ENCODE peak calls at places on chromosome 4, in four cellular contexts. O is coronary artery, Z is NCI-H2107, L is heart left ventricle. D is an unnamed sample.

GRCh38 chr4:3389879-3390840 is 51.6 kb upstream of the HGFAC start:
- DNase-seq in O (no peak), Z (no peak), L (no peak), D (no peak)

GRCh38 chr4:6126971-6127745 is 73.2 kb downstream of the JAKMIP1 start:
- DNase-seq in O (no peak), Z (no peak), L (no peak), D (no peak)

GRCh38 chr4:120718979-120719566 is 203.5 kb downstream of the PRDM5 start:
- DNase-seq in O (no peak), Z (peak), L (peak), D (no peak)

GRCh38 chr4:128338634-128339355 is 51.2 kb upstream of the PGRMC2 start:
- DNase-seq in O (no peak), Z (no peak), L (no peak), D (no peak)

GRCh38 chr4:186494496-186494895 is 60.9 kb downstream of the MTNR1A start:
- DNase-seq in O (no peak), Z (no peak), L (no peak), D (no peak)

GRCh38 chr4:118154643-118155042 is 120.4 kb downstream of the NDST3 start:
- DNase-seq in O (no peak), Z (no peak), L (no peak), D (no peak)

GRCh38 chr4:137312257-137312656 is 220.0 kb downstream of the PCDH18 start:
- DNase-seq in O (no peak), Z (no peak), L (no peak), D (no peak)

GRCh38 chr4:1907848-1908525 is 36.8 kb downstream of the NSD2 start:
- DNase-seq in O (no peak), Z (peak), L (no peak), D (peak)

GRCh38 chr4:81081156-81081555 is 50.6 kb downstream of the BMP3 start:
- DNase-seq in O (no peak), Z (no peak), L (no peak), D (no peak)

GRCh38 chr4:64625438-64625837 is 216.2 kb upstream of the TECRL start:
- DNase-seq in O (no peak), Z (no peak), L (no peak), D (no peak)

GRCh38 chr4:3790006-3790561 is 23.9 kb downstream of the ADRA2C start:
- DNase-seq in O (no peak), Z (no peak), L (no peak), D (no peak)

GRCh38 chr4:105598787-105599186 is 46.4 kb downstream of the ARHGEF38 start:
- DNase-seq in O (no peak), Z (no peak), L (no peak), D (no peak)

GRCh38 chr4:113083346-113083745 is 33.9 kb downstream of the ANK2 start:
- DNase-seq in O (no peak), Z (no peak), L (no peak), D (no peak)

GRCh38 chr4:184267673-184268573 is 50.2 kb upstream of the ENPP6 start:
- DNase-seq in O (no peak), Z (no peak), L (peak), D (no peak)

GRCh38 chr4:120286813-120287212 is 220.2 kb upstream of the MAD2L1 start:
- DNase-seq in O (no peak), Z (no peak), L (no peak), D (no peak)

GRCh38 chr4:110587666-110588285 is 35.1 kb downstream of the PITX2 start:
- DNase-seq in O (no peak), Z (no peak), L (no peak), D (no peak)

GRCh38 chr4:76950846-76951321 is 1.3 kb downstream of the SEPTIN11 start:
- DNase-seq in O (no peak), Z (no peak), L (no peak), D (no peak)

GRCh38 chr4:101475246-101475645 is 127.9 kb upstream of the PPP3CA start:
- DNase-seq in O (no peak), Z (peak), L (no peak), D (no peak)

GRCh38 chr4:1167244-1167949 is 5.0 kb downstream of the SPON2 start:
- DNase-seq in O (no peak), Z (peak), L (peak), D (peak)

GRCh38 chr4:155818639-155819038 is 47.4 kb downstream of the ASIC5 start:
- DNase-seq in O (no peak), Z (no peak), L (no peak), D (no peak)

GRCh38 chr4:54090404-54090803 is 9.6 kb upstream of the GSX2 start:
- DNase-seq in O (no peak), Z (no peak), L (no peak), D (no peak)

GRCh38 chr4:41505161-41505653 is 32.8 kb upstream of the LIMCH1 start:
- DNase-seq in O (peak), Z (no peak), L (no peak), D (no peak)

GRCh38 chr4:139656614-139657486 is 8.8 kb upstream of the MGST2 start:
- DNase-seq in O (no peak), Z (peak), L (peak), D (no peak)

GRCh38 chr4:45471335-45471734 is 652.5 kb downstream of the GABRG1 start:
- DNase-seq in O (no peak), Z (no peak), L (no peak), D (no peak)

GRCh38 chr4:6749340-6750171 is 33.0 kb upstream of the KIAA0232 start:
- DNase-seq in O (peak), Z (no peak), L (peak), D (no peak)